ENCODE peak calls at places on chromosomes 4 and X, in four cellular contexts. I, R, J and X are unnamed samples.

GRCh38 chr4:104591505-104591904 is 96.8 kb upstream of the CXXC4 start:
- DNase-seq in I (no peak), R (no peak), J (peak; percentile 62), X (no peak)

GRCh38 chr4:40119344-40119743 is 62.7 kb downstream of the N4BP2 start:
- DNase-seq in I (no peak), R (no peak), J (no peak), X (no peak)

GRCh38 chr4:182730791-182731190 is 186.4 kb downstream of the DCTD start:
- DNase-seq in I (no peak), R (no peak), J (no peak), X (no peak)

GRCh38 chrX:68018248-68019203 is 414.8 kb downstream of the OPHN1 start:
- DNase-seq in I (peak; percentile 7), R (peak; percentile 28), J (peak; percentile 65), X (peak; percentile 37)

GRCh38 chr4:75189976-75190375 is 257.1 kb downstream of the PARM1 start:
- DNase-seq in I (no peak), R (no peak), J (no peak), X (no peak)

GRCh38 chr4:27217261-27217769 is 356.7 kb downstream of the STIM2 start:
- DNase-seq in I (no peak), R (no peak), J (no peak), X (no peak)

GRCh38 chrX:17613979-17614572 is 123.2 kb upstream of the SCML1 start:
- DNase-seq in I (no peak), R (peak; percentile 24), J (no peak), X (no peak)

GRCh38 chr4:86367577-86367976 is 7.7 kb upstream of the MAPK10 start:
- DNase-seq in I (no peak), R (no peak), J (no peak), X (peak; percentile 1)

GRCh38 chr4:83109480-83110221 is 4.9 kb downstream of the PLAC8 start:
- DNase-seq in I (no peak), R (no peak), J (peak; percentile 80), X (peak; percentile 9)

GRCh38 chrX:133190877-133191738 is 27.0 kb downstream of the TFDP3 start:
- DNase-seq in I (no peak), R (no peak), J (peak; percentile 47), X (no peak)

GRCh38 chr4:4225915-4226605 is 669 bp downstream of the OTOP1 start:
- DNase-seq in I (no peak), R (no peak), J (peak; percentile 58), X (no peak)

GRCh38 chr4:148341980-148342800 is 100.0 kb downstream of the NR3C2 start:
- DNase-seq in I (no peak), R (no peak), J (no peak), X (no peak)

GRCh38 chr4:78512357-78512920 is 39.1 kb upstream of the ANXA3 start:
- DNase-seq in I (no peak), R (peak; percentile 10), J (no peak), X (no peak)

GRCh38 chr4:111871802-111872201 is 273.5 kb upstream of the FAM241A start:
- DNase-seq in I (no peak), R (no peak), J (no peak), X (no peak)

GRCh38 chr4:10124167-10124930 is 7.8 kb upstream of the WDR1 start:
- DNase-seq in I (no peak), R (no peak), J (no peak), X (no peak)

GRCh38 chr4:128835498-128836222 is 26.2 kb downstream of the JADE1 start:
- DNase-seq in I (no peak), R (no peak), J (no peak), X (no peak)

GRCh38 chr4:90174622-90175023 is 47.4 kb downstream of the CCSER1 start:
- DNase-seq in I (no peak), R (no peak), J (no peak), X (no peak)

GRCh38 chrX:11890843-11891514 is 132.9 kb downstream of the MSL3 start:
- DNase-seq in I (no peak), R (no peak), J (no peak), X (no peak)

GRCh38 chr4:68591204-68591603 is 15.1 kb upstream of the UGT2B17 start:
- DNase-seq in I (no peak), R (no peak), J (no peak), X (no peak)

GRCh38 chr4:184424993-184425758 is 49.2 kb downstream of the IRF2 start:
- DNase-seq in I (no peak), R (no peak), J (no peak), X (no peak)

GRCh38 chr4:184668511-184669114 is 19.1 kb downstream of the PRIMPOL start:
- DNase-seq in I (no peak), R (no peak), J (no peak), X (no peak)

GRCh38 chr4:156958276-156959074 is 13.1 kb downstream of the PDGFC start:
- DNase-seq in I (no peak), R (no peak), J (no peak), X (no peak)

GRCh38 chrX:153460826-153461225 is 9.6 kb downstream of the HAUS7 start:
- DNase-seq in I (peak; percentile 63), R (peak; percentile 15), J (no peak), X (peak; percentile 67)

GRCh38 chr4:13917010-13917409 is 289.5 kb upstream of the BOD1L1 start:
- DNase-seq in I (no peak), R (no peak), J (no peak), X (no peak)

GRCh38 chrX:155070975-155071693 is at the start of the genes BRCC3, CMC4 and MTCP1:
- DNase-seq in I (peak; percentile 94), R (peak; percentile 65), J (peak; percentile 69), X (peak; percentile 88)

GRCh38 chr4:113982181-113982580 is 2.7 kb upstream of the ARSJ start:
- DNase-seq in I (no peak), R (no peak), J (no peak), X (no peak)

GRCh38 chrX:146658379-146658778 is 151.2 kb upstream of the CXorf51B start:
- DNase-seq in I (no peak), R (no peak), J (no peak), X (no peak)

GRCh38 chr4:184550476-184550875 is 76.1 kb upstream of the IRF2 start:
- DNase-seq in I (no peak), R (no peak), J (no peak), X (no peak)

GRCh38 chrX:154355776-154356140 is 18.7 kb downstream of the FLNA start:
- DNase-seq in I (no peak), R (no peak), J (no peak), X (no peak)

GRCh38 chrX:40174594-40175415 is 77.0 kb upstream of the BCOR start:
- DNase-seq in I (no peak), R (peak; percentile 22), J (peak; percentile 57), X (peak; percentile 33)

GRCh38 chr4:138510053-138510452 is 267.9 kb upstream of the SLC7A11 start:
- DNase-seq in I (no peak), R (no peak), J (no peak), X (no peak)

GRCh38 chr4:84944952-84945351 is 21.5 kb downstream of the WDFY3 start:
- DNase-seq in I (no peak), R (peak; percentile 48), J (no peak), X (no peak)

GRCh38 chr4:25767877-25768475 is 94.8 kb downstream of the SEL1L3 start:
- DNase-seq in I (peak; percentile 48), R (peak; percentile 62), J (no peak), X (peak; percentile 26)

GRCh38 chrX:136710324-136710951 is 62.5 kb downstream of the CD40LG start:
- DNase-seq in I (no peak), R (no peak), J (no peak), X (no peak)
- TF ChIP-seq PHF8 in I (no peak), R (no peak), J (no peak), X (no peak)

GRCh38 chr4:139515531-139515958 is 40.5 kb downstream of the SETD7 start:
- DNase-seq in I (no peak), R (no peak), J (no peak), X (no peak)
- TF ChIP-seq PHF8 in I (no peak), R (no peak), J (no peak), X (no peak)

DNA sequence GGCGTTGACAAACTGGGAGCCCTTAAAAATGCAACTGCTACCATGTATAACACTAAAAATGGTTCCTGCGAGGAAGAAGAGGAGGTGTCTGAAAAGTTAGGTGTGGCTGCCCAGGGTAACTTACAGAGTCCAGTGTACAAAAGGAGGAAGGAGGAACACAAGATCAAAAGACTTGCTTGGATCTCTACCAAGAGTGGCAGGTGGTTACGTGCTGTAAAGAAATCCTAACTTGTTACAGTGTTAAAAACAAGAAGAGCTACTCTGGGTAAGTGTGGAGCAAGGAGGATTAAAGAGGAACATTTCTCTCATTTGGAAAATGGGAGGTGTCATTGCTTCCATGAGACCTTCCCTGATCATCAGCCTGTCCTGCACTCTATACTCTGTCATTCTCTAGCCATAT is 242.0 kb downstream of the PTTG2 start:
- DNase-seq in I (no peak), R (no peak), J (no peak), X (no peak)
- TF ChIP-seq PHF8 in I (no peak), R (no peak), J (no peak), X (no peak)

DNA sequence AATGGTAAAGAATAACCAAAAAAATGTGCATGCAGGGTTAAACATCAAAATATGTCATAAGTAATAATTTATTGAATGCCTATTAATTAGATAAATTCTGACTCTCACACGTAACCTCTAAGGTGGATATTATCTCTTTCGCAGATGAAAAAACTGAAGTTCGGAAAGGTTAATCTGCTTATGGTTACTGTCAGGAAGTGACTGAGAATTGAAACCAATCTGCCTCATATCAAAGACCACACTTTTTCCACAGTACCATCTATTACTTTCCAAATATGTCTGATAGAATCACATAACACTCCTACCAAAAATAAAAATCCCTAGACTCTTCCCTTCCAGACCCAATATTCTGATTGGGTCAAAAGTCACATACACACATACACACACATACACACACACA is 6.2 kb downstream of the CHIC2 start:
- DNase-seq in I (no peak), R (no peak), J (no peak), X (no peak)
- TF ChIP-seq PHF8 in I (no peak), R (no peak), J (no peak), X (no peak)

GRCh38 chrX:112668476-112669404 is 11.0 kb downstream of the LHFPL1 start:
- DNase-seq in I (no peak), R (no peak), J (no peak), X (no peak)
- TF ChIP-seq PHF8 in I (no peak), R (no peak), J (no peak), X (no peak)

GRCh38 chrX:1395646-1396216 is 3.8 kb upstream of the SLC25A6 start:
- DNase-seq in I (no peak), R (no peak), J (no peak), X (no peak)
- TF ChIP-seq PHF8 in I (no peak), R (no peak), J (no peak), X (no peak)

DNA sequence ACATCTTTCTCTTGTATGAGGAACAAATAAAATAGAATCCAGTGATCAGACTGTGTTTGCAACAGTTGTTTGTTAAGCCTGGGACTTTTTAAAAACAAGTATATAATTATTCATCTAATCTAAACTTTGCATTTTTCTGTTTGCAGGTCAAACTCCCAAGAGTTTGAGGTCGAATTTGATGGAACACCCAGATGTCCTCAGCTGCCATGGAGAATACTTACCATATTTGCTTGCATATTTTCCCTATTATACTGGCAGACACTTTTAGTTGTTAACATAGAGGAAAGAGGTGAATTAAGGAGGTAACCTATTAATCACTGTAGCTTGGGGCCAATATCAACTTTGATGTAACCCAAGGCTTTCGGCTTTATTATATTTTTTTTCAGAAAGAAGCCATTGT is 401.5 kb upstream of the DIPK2B start:
- DNase-seq in I (no peak), R (no peak), J (no peak), X (no peak)
- TF ChIP-seq PHF8 in I (no peak), R (no peak), J (no peak), X (no peak)